ENCODE peak calls at places on chromosomes 13 and 19, in four cellular contexts. One of them, this sample, is unnamed.

GRCh38 chr19:48815870-48816501 is 5.2 kb upstream of the BCAT2 start:
- DNase-seq in GM12878: no peak
- DNase-seq in A549: peak
- DNase-seq in K562: no peak
- DNase-seq in this sample: no peak

GRCh38 chr19:4528843-4529242 is 6.2 kb downstream of the PLIN5 start:
- DNase-seq in GM12878: no peak
- DNase-seq in K562: no peak
- DNase-seq in A549: no peak
- DNase-seq in this sample: no peak

GRCh38 chr19:42226886-42227285 is 6.8 kb downstream of the ZNF526 start:
- DNase-seq in GM12878: no peak
- DNase-seq in K562: no peak
- DNase-seq in A549: no peak
- DNase-seq in this sample: no peak

GRCh38 chr13:40445557-40445990 is 220.9 kb downstream of the FOXO1 start:
- DNase-seq in K562: no peak
- DNase-seq in GM12878: peak
- DNase-seq in A549: no peak
- DNase-seq in this sample: peak

GRCh38 chr19:8455018-8455417 is 10.2 kb downstream of the HNRNPM start:
- DNase-seq in GM12878: no peak
- DNase-seq in A549: no peak
- DNase-seq in K562: no peak
- DNase-seq in this sample: no peak

GRCh38 chr19:13012690-13013608 is 17.7 kb downstream of the NFIX start:
- DNase-seq in K562: peak
- DNase-seq in GM12878: no peak
- DNase-seq in A549: no peak
- DNase-seq in this sample: peak

GRCh38 chr13:42747399-42747873 is 33.9 kb upstream of the FAM216B start:
- DNase-seq in K562: no peak
- DNase-seq in GM12878: no peak
- DNase-seq in A549: no peak
- DNase-seq in this sample: no peak

GRCh38 chr13:33087091-33087490 is 70.9 kb downstream of the KL start:
- DNase-seq in K562: no peak
- DNase-seq in GM12878: no peak
- DNase-seq in A549: no peak
- DNase-seq in this sample: no peak

GRCh38 chr13:112968910-112969691 is at the start of gene MCF2L:
- DNase-seq in K562: peak
- DNase-seq in A549: peak
- DNase-seq in GM12878: no peak
- DNase-seq in this sample: no peak

GRCh38 chr13:103471896-103472295 is 405.7 kb upstream of the SLC10A2 start:
- DNase-seq in GM12878: no peak
- DNase-seq in A549: no peak
- DNase-seq in K562: no peak
- DNase-seq in this sample: no peak

GRCh38 chr13:23899555-23899954 is 2.3 kb upstream of the C1QTNF9B start:
- DNase-seq in GM12878: no peak
- DNase-seq in A549: no peak
- DNase-seq in K562: no peak
- DNase-seq in this sample: peak

GRCh38 chr13:30366083-30366482 is 56.2 kb upstream of the UBE2L5 start:
- DNase-seq in A549: no peak
- DNase-seq in K562: no peak
- DNase-seq in GM12878: no peak
- DNase-seq in this sample: peak

GRCh38 chr13:47216176-47216822 is 319.4 kb upstream of the HTR2A start:
- DNase-seq in K562: no peak
- DNase-seq in GM12878: no peak
- DNase-seq in A549: no peak
- DNase-seq in this sample: no peak

GRCh38 chr19:46115396-46116109 is 8.9 kb downstream of the IGFL3 start:
- DNase-seq in K562: no peak
- DNase-seq in GM12878: peak
- DNase-seq in A549: peak
- DNase-seq in this sample: peak

GRCh38 chr13:45860240-45860639 is 8.7 kb upstream of the SIAH3 start:
- DNase-seq in A549: no peak
- DNase-seq in K562: no peak
- DNase-seq in GM12878: no peak
- DNase-seq in this sample: no peak

GRCh38 chr13:20331949-20332348 is 99.8 kb upstream of the GJB6 start:
- DNase-seq in A549: no peak
- DNase-seq in GM12878: no peak
- DNase-seq in K562: no peak
- DNase-seq in this sample: no peak

GRCh38 chr13:33258437-33259193 is 26.9 kb downstream of the STARD13 start:
- DNase-seq in K562: no peak
- DNase-seq in GM12878: no peak
- DNase-seq in A549: no peak
- DNase-seq in this sample: no peak

GRCh38 chr13:99067160-99067985 is 89.5 kb upstream of the DOCK9 start:
- DNase-seq in K562: no peak
- DNase-seq in GM12878: no peak
- DNase-seq in A549: peak
- DNase-seq in this sample: no peak

GRCh38 chr13:92716749-92717148 is 509.9 kb upstream of the GPC6 start:
- DNase-seq in A549: no peak
- DNase-seq in GM12878: no peak
- DNase-seq in K562: no peak
- DNase-seq in this sample: no peak

GRCh38 chr19:36172852-36173251 is 20.6 kb upstream of the COX7A1 start:
- DNase-seq in A549: no peak
- DNase-seq in GM12878: no peak
- DNase-seq in K562: no peak
- DNase-seq in this sample: no peak

GRCh38 chr19:43372462-43372861 is 19.0 kb downstream of the CD177 start:
- DNase-seq in GM12878: no peak
- DNase-seq in K562: no peak
- DNase-seq in A549: no peak
- DNase-seq in this sample: peak

GRCh38 chr19:35031072-35031881 is 1.0 kb downstream of the SCN1B start:
- DNase-seq in K562: peak
- DNase-seq in A549: peak
- DNase-seq in GM12878: no peak
- DNase-seq in this sample: no peak

GRCh38 chr19:15101479-15102082 is 5.6 kb upstream of the SYDE1 start:
- DNase-seq in A549: no peak
- DNase-seq in GM12878: no peak
- DNase-seq in K562: peak
- DNase-seq in this sample: peak

GRCh38 chr13:51222510-51223283 is 499 bp downstream of the FAM124A start:
- DNase-seq in K562: no peak
- DNase-seq in A549: peak
- DNase-seq in GM12878: no peak
- DNase-seq in this sample: peak
- TF ChIP-seq CTCF in K562: no peak
- TF ChIP-seq CTCF in A549: peak
- TF ChIP-seq CTCF in GM12878: no peak
- TF ChIP-seq CTCF in this sample: no peak

GRCh38 chr13:110131424-110131823 is 175.5 kb downstream of the COL4A1 start:
- DNase-seq in K562: no peak
- DNase-seq in GM12878: no peak
- DNase-seq in A549: no peak
- DNase-seq in this sample: no peak
- TF ChIP-seq MYC in K562: no peak
- TF ChIP-seq MYC in GM12878: no peak
- TF ChIP-seq MYC in A549: no peak
- TF ChIP-seq MYC in this sample: no peak

GRCh38 chr13:75685239-75685697 is 49.1 kb downstream of the LMO7 start:
- DNase-seq in A549: no peak
- DNase-seq in GM12878: no peak
- DNase-seq in K562: no peak
- DNase-seq in this sample: no peak
- H3K4me3 ChIP-seq in A549: no peak
- H3K4me3 ChIP-seq in GM12878: no peak
- H3K4me3 ChIP-seq in K562: no peak
- H3K4me3 ChIP-seq in this sample: no peak

GRCh38 chr13:97257800-97258799 is 36.0 kb downstream of the MBNL2 start:
- DNase-seq in A549: peak
- DNase-seq in K562: peak
- DNase-seq in GM12878: peak
- DNase-seq in this sample: peak
- TF ChIP-seq CTCF in A549: peak
- TF ChIP-seq CTCF in K562: peak
- TF ChIP-seq CTCF in GM12878: no peak
- TF ChIP-seq CTCF in this sample: no peak

DNA sequence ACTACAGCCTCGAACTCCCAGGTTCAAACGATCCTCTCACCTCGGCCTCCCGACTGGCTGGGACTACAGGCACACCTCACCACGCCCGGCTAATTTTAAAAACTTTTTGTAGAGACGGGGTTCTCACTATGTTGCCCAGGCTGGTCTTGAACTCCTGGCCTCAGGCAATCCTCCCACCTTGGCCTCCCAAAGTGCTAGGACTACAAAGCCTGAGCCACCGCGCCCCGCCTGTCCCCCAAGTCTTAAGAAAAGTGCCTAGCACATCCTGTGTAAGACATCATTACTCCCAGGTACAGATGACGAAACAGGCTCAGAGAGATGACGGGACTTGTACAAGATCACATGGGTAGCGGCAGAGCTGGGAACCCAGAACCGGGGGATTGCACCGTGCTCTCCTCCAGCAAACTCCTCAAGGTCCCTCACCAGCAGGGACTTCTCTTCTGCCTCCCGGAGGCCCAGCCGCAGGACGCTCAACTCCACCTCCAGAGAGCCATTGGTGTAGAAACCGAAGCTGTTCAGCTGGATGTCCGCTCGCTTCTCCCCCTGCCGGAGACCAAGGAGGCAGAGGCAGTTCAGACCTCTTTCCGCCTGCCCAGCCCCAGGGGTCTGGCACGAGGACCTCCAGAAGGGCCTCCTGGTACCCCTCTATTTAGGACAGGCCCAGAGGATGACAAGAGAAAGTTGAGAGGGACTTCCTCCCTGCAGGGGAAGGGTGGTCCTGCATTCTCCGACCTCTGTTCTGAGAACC is 1.0 kb downstream of the GPR108 start:
- DNase-seq in A549: peak
- DNase-seq in K562: no peak
- DNase-seq in GM12878: peak
- DNase-seq in this sample: peak
- TF ChIP-seq MYC in A549: no peak
- TF ChIP-seq MYC in K562: peak
- TF ChIP-seq MYC in GM12878: peak
- TF ChIP-seq MYC in this sample: peak

GRCh38 chr19:39949026-39949747 is 14.8 kb upstream of the FCGBP start:
- DNase-seq in A549: no peak
- DNase-seq in GM12878: no peak
- DNase-seq in K562: no peak
- DNase-seq in this sample: no peak

GRCh38 chr19:39951686-39952085 is 17.3 kb upstream of the FCGBP start:
- DNase-seq in K562: no peak
- DNase-seq in GM12878: no peak
- DNase-seq in A549: peak
- DNase-seq in this sample: peak

GRCh38 chr19:39946532-39946931 is 12.1 kb upstream of the FCGBP start:
- DNase-seq in K562: no peak
- DNase-seq in GM12878: no peak
- DNase-seq in A549: no peak
- DNase-seq in this sample: peak

GRCh38 chr19:39953915-39954314 is 17.1 kb upstream of the PSMC4 start:
- DNase-seq in K562: no peak
- DNase-seq in GM12878: no peak
- DNase-seq in A549: no peak
- DNase-seq in this sample: peak

GRCh38 chr19:39951065-39951650 is 16.7 kb upstream of the FCGBP start:
- DNase-seq in K562: no peak
- DNase-seq in GM12878: no peak
- DNase-seq in A549: no peak
- DNase-seq in this sample: no peak
- H3K4me3 ChIP-seq in K562: no peak
- H3K4me3 ChIP-seq in GM12878: no peak
- H3K4me3 ChIP-seq in A549: no peak
- H3K4me3 ChIP-seq in this sample: no peak

This sample was measured in NB4.